ENCODE peak calls at places on chromosome 4, in four cellular contexts. K is tibial artery, E is GM12878, Q is ovary. X is an unnamed sample. For H3K9me3, the result is how much of the 10 kb centered on the place peaks cover.

GRCh38 chr4:167359711-167360110 is 125.4 kb upstream of the SPOCK3 start:
- DNase-seq in K (no peak), E (no peak), Q (no peak), X (no peak)

GRCh38 chr4:144645621-144646522 is at the start of gene HHIP:
- DNase-seq in K (peak), E (no peak), Q (peak), X (no peak)

GRCh38 chr4:145352438-145353145 is 129.1 kb upstream of the SMAD1 start:
- DNase-seq in K (no peak), E (no peak), Q (no peak), X (no peak)

GRCh38 chr4:171846232-171846631 is 33.0 kb downstream of the GALNTL6 start:
- DNase-seq in K (no peak), E (no peak), Q (no peak), X (no peak)

GRCh38 chr4:113300384-113301011 is 251.0 kb downstream of the ANK2 start:
- DNase-seq in K (peak), E (no peak), Q (no peak), X (no peak)

GRCh38 chr4:83124079-83124780 is 9.7 kb upstream of the PLAC8 start:
- DNase-seq in K (peak), E (no peak), Q (no peak), X (no peak)

GRCh38 chr4:815464-816146 is 10.3 kb downstream of the CPLX1 start:
- DNase-seq in K (no peak), E (no peak), Q (no peak), X (no peak)

GRCh38 chr4:27198971-27199370 is 338.3 kb downstream of the STIM2 start:
- DNase-seq in K (no peak), E (no peak), Q (no peak), X (no peak)

GRCh38 chr4:153594208-153594607 is 89.9 kb upstream of the TLR2 start:
- DNase-seq in K (no peak), E (no peak), Q (no peak), X (no peak)

GRCh38 chr4:122584517-122584916 is 36.3 kb downstream of the IL21 start:
- DNase-seq in K (no peak), E (no peak), Q (no peak), X (no peak)

GRCh38 chr4:8079031-8079885 is 79.4 kb downstream of the ABLIM2 start:
- DNase-seq in K (peak), E (no peak), Q (no peak), X (no peak)

GRCh38 chr4:38131371-38132139 is 171.4 kb downstream of the PTTG2 start:
- DNase-seq in K (no peak), E (peak), Q (no peak), X (no peak)

GRCh38 chr4:86156526-86156925 is 203.3 kb downstream of the MAPK10 start:
- DNase-seq in K (no peak), E (no peak), Q (no peak), X (no peak)

GRCh38 chr4:121070696-121071639 is 1.4 kb downstream of the NDNF start:
- DNase-seq in K (peak), E (no peak), Q (peak), X (no peak)

GRCh38 chr4:109752545-109752944 is 22.7 kb upstream of the PLA2G12A start:
- DNase-seq in K (no peak), E (no peak), Q (no peak), X (no peak)

GRCh38 chr4:521636-522330 is 22.8 kb downstream of the PIGG start:
- DNase-seq in K (no peak), E (no peak), Q (no peak), X (no peak)

GRCh38 chr4:5019274-5019673 is at the start of gene CYTL1:
- DNase-seq in K (no peak), E (no peak), Q (no peak), X (no peak)

GRCh38 chr4:42767669-42768068 is 110.8 kb upstream of the ATP8A1 start:
- DNase-seq in K (no peak), E (no peak), Q (no peak), X (no peak)

GRCh38 chr4:95835672-95836071 is 4.2 kb upstream of the PDHA2 start:
- DNase-seq in K (no peak), E (no peak), Q (no peak), X (no peak)

GRCh38 chr4:90842960-90843359 is 715.8 kb downstream of the CCSER1 start:
- DNase-seq in K (no peak), E (peak), Q (no peak), X (no peak)

GRCh38 chr4:78776031-78776728 is at the start of gene BMP2K:
- DNase-seq in K (peak), E (no peak), Q (peak), X (peak)

GRCh38 chr4:81814909-81815539 is 343.3 kb upstream of the RASGEF1B start:
- DNase-seq in K (peak), E (no peak), Q (no peak), X (no peak)

GRCh38 chr4:139791681-139792080 is 126.1 kb downstream of the MGST2 start:
- DNase-seq in K (no peak), E (no peak), Q (no peak), X (no peak)

GRCh38 chr4:130896920-130897319 is 1801.0 kb downstream of the C4orf33 start:
- DNase-seq in K (no peak), E (no peak), Q (no peak), X (no peak)

GRCh38 chr4:89482248-89482647 is 174.6 kb upstream of the GPRIN3 start:
- DNase-seq in K (no peak), E (no peak), Q (no peak), X (no peak)

GRCh38 chr4:67785528-67785927 is 31.3 kb upstream of the GNRHR start:
- DNase-seq in K (no peak), E (no peak), Q (no peak), X (no peak)

GRCh38 chr4:79338148-79338547 is 12.3 kb upstream of the NAA11 start:
- DNase-seq in K (no peak), E (peak), Q (no peak), X (no peak)

GRCh38 chr4:33470805-33471204 is 2750.6 kb downstream of the PCDH7 start:
- DNase-seq in K (no peak), E (no peak), Q (no peak), X (no peak)
- H3K9me3 ChIP-seq in K (under half), E (under half), Q (under half), X (under half)

DNA sequence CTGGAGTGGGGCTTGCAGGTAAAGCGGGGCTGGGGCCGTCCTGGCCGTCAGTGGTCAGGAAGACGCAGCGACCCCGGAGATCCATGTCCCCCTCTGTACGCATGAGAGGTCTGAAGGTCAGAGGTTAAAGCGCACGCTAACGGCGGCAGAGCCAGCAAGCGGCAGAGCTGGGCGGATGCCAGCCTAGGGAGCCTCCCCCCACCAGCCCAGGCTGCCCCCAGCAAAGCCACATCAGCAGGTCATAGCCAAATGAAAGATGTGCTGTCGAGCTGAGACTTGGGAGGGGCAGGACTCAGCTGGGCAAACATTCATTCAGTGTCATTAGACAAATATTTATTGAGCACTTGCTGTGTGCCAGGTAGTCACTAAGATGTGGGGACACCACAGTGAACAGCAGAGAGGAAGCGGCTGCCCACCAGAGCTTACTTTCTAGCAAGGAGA is 593 bp upstream of the JAKMIP1 start:
- DNase-seq in K (peak), E (no peak), Q (no peak), X (no peak)
- H3K4me3 ChIP-seq in K (no peak), E (peak), Q (peak), X (peak)

GRCh38 chr4:152348670-152349069 is 187.2 kb downstream of the FBXW7 start:
- DNase-seq in K (no peak), E (no peak), Q (no peak), X (no peak)
- H3K27ac ChIP-seq in K (no peak), E (no peak), Q (no peak), X (no peak)

GRCh38 chr4:175252642-175253041 is 334.5 kb downstream of the ADAM29 start:
- DNase-seq in K (no peak), E (no peak), Q (no peak), X (no peak)

GRCh38 chr4:175246941-175247340 is 328.8 kb downstream of the ADAM29 start:
- DNase-seq in K (no peak), E (no peak), Q (no peak), X (no peak)
- H3K9me3 ChIP-seq in K (under half), E (under half), Q (under half), X (under half)

X was measured in RWPE2.